ENCODE peak calls at places on chromosomes 5 and 9, in five cellular contexts. M is AG04450, L is H9, P is RWPE1, Z is WTC11. T is an unnamed sample.

GRCh38 chr5:169609716-169610115 is 26.1 kb downstream of the SPDL1 start:
- DNase-seq in M (no peak), L (no peak), P (no peak), Z (peak), T (no peak)

GRCh38 chr9:86406366-86406765 is 52.2 kb upstream of the TUT7 start:
- DNase-seq in M (peak), L (no peak), P (peak), Z (no peak), T (no peak)

GRCh38 chr5:168314735-168315411 is 23.4 kb downstream of the WWC1 start:
- DNase-seq in M (peak), L (peak), P (peak), Z (peak), T (peak)

GRCh38 chr9:131817073-131817472 is 77.2 kb upstream of the RAPGEF1 start:
- DNase-seq in M (no peak), L (no peak), P (no peak), Z (no peak), T (no peak)

GRCh38 chr5:14513266-14513665 is 68.3 kb upstream of the OTULINL start:
- DNase-seq in M (no peak), L (no peak), P (no peak), Z (peak), T (no peak)

GRCh38 chr5:15748266-15748665 is 248.3 kb downstream of the FBXL7 start:
- DNase-seq in M (no peak), L (no peak), P (no peak), Z (no peak), T (no peak)

GRCh38 chr5:151155777-151156731 is 1.5 kb downstream of the ANXA6 start:
- DNase-seq in M (no peak), L (no peak), P (no peak), Z (no peak), T (no peak)

GRCh38 chr9:136728548-136729123 is 14.1 kb downstream of the LCN10 start:
- DNase-seq in M (no peak), L (peak), P (no peak), Z (peak), T (no peak)

GRCh38 chr9:68974431-68974830 is 39.5 kb downstream of the PRKACG start:
- DNase-seq in M (no peak), L (no peak), P (no peak), Z (no peak), T (no peak)

GRCh38 chr5:159642379-159642778 is 273.9 kb upstream of the ADRA1B start:
- DNase-seq in M (no peak), L (no peak), P (no peak), Z (no peak), T (no peak)

GRCh38 chr5:124199902-124200301 is 546.5 kb downstream of the ZNF608 start:
- DNase-seq in M (no peak), L (no peak), P (no peak), Z (no peak), T (no peak)

GRCh38 chr5:112594060-112594850 is 143.4 kb upstream of the APC start:
- DNase-seq in M (no peak), L (no peak), P (no peak), Z (no peak), T (no peak)

GRCh38 chr9:114487607-114488300 is 17.5 kb downstream of the WHRN start:
- DNase-seq in M (peak), L (peak), P (peak), Z (peak), T (no peak)

GRCh38 chr9:127033784-127034183 is 88.7 kb downstream of the ANGPTL2 start:
- DNase-seq in M (no peak), L (no peak), P (no peak), Z (no peak), T (no peak)

GRCh38 chr9:91711755-91712591 is 238.1 kb downstream of the ROR2 start:
- DNase-seq in M (no peak), L (no peak), P (no peak), Z (no peak), T (peak)

GRCh38 chr9:88936132-88936531 is 55.1 kb upstream of the S1PR3 start:
- DNase-seq in M (no peak), L (no peak), P (no peak), Z (no peak), T (no peak)

GRCh38 chr9:134644715-134645606 is 3.4 kb downstream of the COL5A1 start:
- DNase-seq in M (peak), L (no peak), P (peak), Z (no peak), T (peak)

GRCh38 chr9:121741198-121741918 is 89.9 kb downstream of the DAB2IP start:
- DNase-seq in M (no peak), L (no peak), P (no peak), Z (no peak), T (no peak)

GRCh38 chr9:136171801-136172411 is 33.0 kb downstream of the LHX3 start:
- DNase-seq in M (no peak), L (no peak), P (no peak), Z (peak), T (no peak)

GRCh38 chr5:72628771-72629313 is 121.6 kb upstream of the ZNF366 start:
- DNase-seq in M (no peak), L (no peak), P (no peak), Z (no peak), T (no peak)

DNA sequence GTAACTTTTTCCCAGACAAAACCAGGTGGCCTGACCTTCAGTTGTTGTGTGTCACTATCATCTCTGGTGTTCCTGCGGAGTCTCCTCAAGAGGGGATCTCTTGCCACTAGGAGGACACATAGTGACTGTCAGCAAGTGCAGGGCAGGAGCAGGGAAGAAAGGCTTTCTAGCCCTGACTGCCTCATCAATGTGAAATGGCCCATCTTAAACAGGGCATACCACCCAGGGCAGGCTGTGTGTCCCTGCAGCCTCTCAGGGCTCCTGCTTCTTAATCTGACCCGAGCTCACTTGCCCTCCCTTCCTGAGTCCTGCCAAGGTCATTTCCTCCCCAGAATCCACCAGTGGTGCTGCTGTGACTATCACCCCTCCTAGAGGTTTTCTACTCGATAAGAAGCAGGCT is 57.4 kb upstream of the SIMC1 start:
- DNase-seq in M (no peak), L (no peak), P (no peak), Z (no peak), T (no peak)
- TF ChIP-seq CTCF in M (no peak), L (peak), P (no peak), Z (no peak), T (no peak)

GRCh38 chr5:58849995-58850667 is 267.3 kb downstream of the RAB3C start:
- DNase-seq in M (no peak), L (no peak), P (peak), Z (peak), T (peak)
- TF ChIP-seq CTCF in M (peak), L (peak), P (peak), Z (peak), T (peak)

GRCh38 chr9:129349571-129349947 is 171.5 kb upstream of the IER5L start:
- DNase-seq in M (no peak), L (no peak), P (no peak), Z (no peak), T (no peak)
- TF ChIP-seq CTCF in M (no peak), L (no peak), P (no peak), Z (no peak), T (no peak)

DNA sequence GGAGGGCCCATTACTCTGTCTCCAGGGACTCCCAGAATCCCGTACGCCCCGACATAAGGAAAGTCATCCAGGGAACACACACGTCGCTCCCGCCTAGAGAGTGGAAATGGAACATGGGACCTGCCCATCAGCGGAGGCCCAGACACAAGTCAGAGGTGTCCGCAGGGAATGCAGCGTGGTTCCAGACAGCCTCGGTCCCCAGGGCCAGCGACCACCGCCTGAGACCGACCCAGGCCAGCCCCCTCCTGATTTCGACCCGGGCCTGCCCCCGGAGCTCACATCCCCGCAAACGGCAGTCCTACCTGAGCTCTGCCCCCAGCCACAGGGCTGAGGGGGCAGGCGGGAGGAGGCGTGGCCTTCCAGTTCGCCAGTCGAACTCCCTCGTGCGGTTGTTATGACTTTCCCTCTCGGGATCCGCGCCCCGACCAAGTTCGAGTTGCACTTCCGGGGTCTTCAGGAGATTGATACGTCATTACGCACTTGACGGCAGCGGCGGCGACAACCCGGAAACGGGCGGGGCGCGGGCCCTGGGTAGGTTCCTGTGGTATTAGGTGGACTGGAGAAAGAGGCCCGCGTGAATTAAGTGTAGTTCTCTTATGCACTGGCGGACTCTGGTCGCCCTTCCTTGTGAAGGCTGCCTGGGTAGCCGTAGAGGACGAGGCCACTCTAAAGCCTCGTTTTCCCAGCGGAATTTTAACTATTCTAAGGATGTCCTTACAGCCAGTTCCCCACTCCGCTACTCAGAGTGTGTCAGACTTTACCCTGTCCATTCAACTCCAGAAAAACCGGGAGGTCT is 370.0 kb upstream of the POU5F2 start:
- DNase-seq in M (peak), L (peak), P (peak), Z (peak), T (peak)
- TF ChIP-seq CTCF in M (peak), L (peak), P (peak), Z (no peak), T (peak)

DNA sequence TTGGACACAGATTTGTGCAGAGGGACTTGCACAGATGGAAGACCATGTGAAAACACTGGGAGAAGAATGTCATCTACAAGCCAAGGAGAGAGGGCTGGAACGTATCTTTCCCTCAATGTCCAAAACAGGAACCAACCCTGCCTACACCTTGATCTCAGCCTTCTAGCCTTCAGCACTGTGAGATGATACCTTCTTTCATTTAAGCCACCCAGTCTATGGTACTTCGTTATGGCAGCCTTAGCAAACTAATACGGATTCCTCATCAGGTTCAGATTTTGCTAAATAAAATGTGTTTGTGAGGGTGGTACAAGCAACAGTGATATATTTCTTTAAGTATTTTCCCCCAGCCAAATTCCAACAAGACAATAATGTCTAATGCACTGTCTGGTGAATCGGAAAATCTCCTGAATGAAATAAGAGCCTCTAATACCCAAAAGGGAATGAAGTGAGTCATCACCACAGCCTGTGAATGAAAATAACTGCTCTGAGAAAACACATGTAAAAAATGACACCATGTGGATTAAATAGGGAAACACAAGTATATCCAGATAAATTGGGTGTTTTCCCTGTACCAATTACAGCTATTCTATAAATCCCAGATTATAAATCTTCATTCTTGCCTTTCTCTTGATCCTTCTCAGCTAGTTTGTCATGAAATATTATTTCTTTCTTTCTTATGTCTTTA is 182.8 kb upstream of the TARS1 start:
- DNase-seq in M (peak), L (no peak), P (peak), Z (no peak), T (peak)
- TF ChIP-seq CTCF in M (no peak), L (no peak), P (peak), Z (no peak), T (no peak)

GRCh38 chr5:109141499-109142200 is 268.1 kb downstream of the PJA2 start:
- DNase-seq in M (no peak), L (peak), P (no peak), Z (peak), T (no peak)
- TF ChIP-seq CTCF in M (peak), L (peak), P (no peak), Z (no peak), T (peak)

GRCh38 chr5:26012078-26012477 is 1026.3 kb downstream of the CDH9 start:
- DNase-seq in M (no peak), L (no peak), P (no peak), Z (no peak), T (no peak)

GRCh38 chr5:26003966-26004365 is 1034.4 kb downstream of the CDH9 start:
- DNase-seq in M (no peak), L (no peak), P (no peak), Z (no peak), T (no peak)

DNA sequence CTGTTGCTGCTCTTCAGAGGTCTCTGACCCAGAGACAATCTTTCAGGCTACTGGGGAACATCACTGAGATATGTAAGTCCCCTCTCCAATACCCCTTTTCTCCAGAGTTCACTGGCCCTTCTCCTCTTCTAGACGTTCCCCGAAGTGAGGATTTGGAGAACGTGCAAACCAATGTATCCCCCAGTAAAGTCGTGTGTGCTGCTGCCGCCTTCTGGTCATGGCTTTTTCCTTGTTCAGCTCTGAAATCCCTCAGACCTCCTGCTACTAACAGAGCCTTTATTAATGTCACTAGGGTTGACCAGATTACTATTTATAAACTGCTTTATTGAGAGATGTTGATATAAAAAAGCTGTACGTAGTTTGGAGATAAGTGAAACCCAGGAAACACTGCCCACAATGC is 1028.6 kb downstream of the CDH9 start:
- DNase-seq in M (no peak), L (peak), P (no peak), Z (peak), T (no peak)
- TF ChIP-seq CTCF in M (no peak), L (peak), P (no peak), Z (no peak), T (peak)

T was measured in retinal pigment epithelial cell.